ENCODE peak calls at places on chromosomes 1 and 21, in six cellular contexts. V, R, Z, J, S and U are unnamed samples.

GRCh38 chr1:204544321-204544720 is 28.1 kb downstream of the MDM4 start:
- DNase-seq in J (peak), S (peak), Z (no peak), V (no peak), R (peak), U (no peak)

GRCh38 chr1:27868932-27869718 is 3.2 kb upstream of the THEMIS2 start:
- DNase-seq in J (no peak), S (no peak), R (no peak), Z (no peak), V (no peak), U (no peak)

GRCh38 chr1:111768023-111768422 is 12.3 kb downstream of the DDX20 start:
- DNase-seq in V (no peak), J (no peak), R (no peak), Z (no peak), S (no peak), U (no peak)

GRCh38 chr1:101136739-101137138 is 100.1 kb upstream of the S1PR1 start:
- DNase-seq in S (peak), J (peak), R (peak), V (no peak), Z (no peak), U (no peak)

GRCh38 chr1:36134031-36134430 is 9.0 kb upstream of the COL8A2 start:
- DNase-seq in Z (no peak), V (no peak), S (no peak), J (no peak), R (no peak), U (no peak)

GRCh38 chr1:27504588-27505419 is 14.8 kb upstream of the WASF2 start:
- DNase-seq in R (peak), S (no peak), V (peak), J (peak), Z (peak), U (peak)

GRCh38 chr1:228358039-228358763 is 48.4 kb downstream of the TRIM11 start:
- DNase-seq in Z (no peak), S (peak), J (no peak), V (no peak), R (no peak), U (no peak)

GRCh38 chr1:223683586-223684487 is 18.3 kb upstream of the CAPN8 start:
- DNase-seq in Z (peak), J (peak), V (peak), R (peak), S (peak), U (peak)

GRCh38 chr1:189939967-189940366 is 537.7 kb downstream of the BRINP3 start:
- DNase-seq in Z (no peak), S (peak), J (peak), R (peak), V (no peak), U (no peak)

GRCh38 chr21:35375115-35375514 is 326.0 kb upstream of the RUNX1 start:
- DNase-seq in R (peak), Z (no peak), V (no peak), J (peak), S (peak), U (no peak)

GRCh38 chr21:33070921-33071877 is 1.3 kb downstream of the OLIG1 start:
- DNase-seq in S (no peak), J (no peak), Z (no peak), V (peak), R (peak), U (peak)

GRCh38 chr1:40094481-40095110 is 2.5 kb downstream of the PPT1 start:
- DNase-seq in J (no peak), V (no peak), R (no peak), Z (no peak), S (no peak), U (no peak)

GRCh38 chr1:23460519-23460918 is 23.5 kb downstream of the ASAP3 start:
- DNase-seq in S (peak), J (no peak), V (no peak), R (no peak), Z (no peak), U (no peak)
- H3K27ac ChIP-seq in S (no peak), J (no peak), V (no peak), R (no peak), Z (no peak), U (no peak)

GRCh38 chr21:43950936-43951335 is 61.2 kb upstream of the TRAPPC10 start:
- DNase-seq in Z (no peak), S (no peak), J (no peak), R (no peak), V (no peak), U (no peak)

GRCh38 chr21:43951911-43952703 is 60.0 kb upstream of the TRAPPC10 start:
- DNase-seq in S (no peak), V (no peak), Z (no peak), J (no peak), R (no peak), U (no peak)

GRCh38 chr21:43948740-43949498 is 63.2 kb upstream of the TRAPPC10 start:
- DNase-seq in S (no peak), J (no peak), Z (peak), V (no peak), R (no peak), U (no peak)

GRCh38 chr21:43949499-43950208 is 62.5 kb upstream of the TRAPPC10 start:
- DNase-seq in R (no peak), Z (peak), J (no peak), S (no peak), V (no peak), U (no peak)

DNA sequence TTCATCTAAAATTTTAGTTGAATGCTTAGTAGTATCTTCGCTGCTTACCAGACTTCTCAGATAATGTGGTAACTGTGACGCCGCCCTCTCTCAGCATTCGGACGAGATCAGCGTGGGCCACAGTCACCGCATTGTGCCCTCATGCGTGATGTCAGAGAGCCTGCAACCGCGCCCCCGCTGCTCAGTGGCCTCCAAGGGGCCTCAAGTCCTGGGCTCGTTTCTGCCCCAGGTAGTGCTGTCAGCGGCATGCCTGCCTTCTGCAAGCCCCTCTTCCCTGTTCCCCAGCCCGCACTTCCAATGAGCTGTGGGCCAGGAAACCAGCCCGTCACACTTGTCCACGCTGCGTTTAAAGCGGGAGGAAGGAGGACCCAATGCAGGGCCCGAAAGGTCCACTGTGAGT is 61.6 kb upstream of the TRAPPC10 start:
- DNase-seq in V (no peak), R (no peak), J (no peak), Z (no peak), S (no peak), U (no peak)
- H3K9ac ChIP-seq in V (no peak), R (no peak), J (no peak), Z (no peak), S (no peak), U (no peak)

GRCh38 chr21:38794978-38795377 is 10.8 kb upstream of the ETS2 start:
- DNase-seq in J (no peak), Z (no peak), S (no peak), R (no peak), V (no peak), U (no peak)
- TF ChIP-seq CTCF in J (no peak), Z (peak), S (no peak), R (no peak), V (no peak), U (peak)

GRCh38 chr1:105100102-105100501 is 1350.4 kb downstream of the AMY1C start:
- DNase-seq in Z (no peak), V (no peak), R (no peak), J (no peak), S (no peak), U (no peak)

DNA sequence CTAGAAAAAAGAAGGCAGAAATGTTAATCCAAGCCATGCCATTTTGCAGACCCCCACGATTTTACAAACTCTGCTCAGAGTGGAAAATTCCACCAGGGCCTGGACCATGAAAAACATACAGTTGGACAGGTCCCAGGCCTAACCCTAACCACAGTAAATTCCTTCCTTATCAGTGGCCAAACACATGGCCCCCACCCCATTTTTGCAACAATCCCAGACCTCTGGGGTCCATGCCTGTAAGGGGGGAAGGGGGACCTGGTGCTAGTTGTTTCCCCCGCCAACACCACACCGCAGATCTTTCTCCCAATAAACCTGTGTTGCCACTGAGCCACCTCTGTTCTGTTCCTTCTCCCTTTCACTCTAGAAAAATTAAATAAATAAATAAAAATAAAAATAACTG is 1352.7 kb downstream of the AMY1C start:
- DNase-seq in R (no peak), S (no peak), Z (peak), V (no peak), J (no peak), U (no peak)
- H3K27ac ChIP-seq in R (no peak), S (no peak), Z (no peak), V (no peak), J (no peak), U (no peak)

GRCh38 chr1:16441312-16441641 is 753 bp downstream of the NECAP2 start:
- DNase-seq in R (peak), Z (no peak), S (peak), J (no peak), V (no peak), U (no peak)

GRCh38 chr1:16442273-16442672 is 1.7 kb downstream of the NECAP2 start:
- DNase-seq in S (no peak), R (no peak), Z (no peak), V (no peak), J (no peak), U (no peak)

GRCh38 chr1:16445052-16445451 is 4.5 kb downstream of the NECAP2 start:
- DNase-seq in R (no peak), S (no peak), V (no peak), J (no peak), Z (peak), U (no peak)

GRCh38 chr1:16443975-16444745 is 3.6 kb downstream of the NECAP2 start:
- DNase-seq in R (no peak), S (no peak), Z (peak), J (no peak), V (no peak), U (no peak)

DNA sequence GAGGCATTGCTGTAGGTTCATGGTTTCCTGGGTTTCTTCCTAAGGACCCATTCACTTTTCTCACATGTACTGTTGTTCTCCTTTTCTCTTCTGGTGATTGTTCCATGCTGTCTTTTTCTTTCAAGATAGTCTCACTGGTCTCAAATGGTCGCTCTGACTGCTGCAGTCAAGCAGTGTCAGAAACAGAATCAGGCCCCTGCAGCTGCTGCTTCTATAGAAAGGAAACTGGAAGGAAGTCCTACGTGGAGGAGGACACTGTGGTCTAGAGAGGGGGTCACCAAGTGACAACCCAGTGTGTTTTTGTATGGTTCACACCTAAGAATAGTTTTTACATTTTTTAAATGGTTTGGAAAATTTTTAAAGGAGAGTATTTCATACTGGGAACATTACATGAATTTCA is 2.4 kb downstream of the NECAP2 start:
- DNase-seq in V (no peak), S (no peak), Z (peak), J (no peak), R (no peak), U (no peak)
- H3K9ac ChIP-seq in V (no peak), S (no peak), Z (peak), J (no peak), R (no peak), U (no peak)

GRCh38 chr1:15802234-15802965 is 5.0 kb downstream of the UQCRHL start:
- DNase-seq in Z (peak), V (no peak), S (peak), R (peak), J (peak), U (no peak)

GRCh38 chr1:15807121-15807520 is 328 bp downstream of the UQCRHL start:
- DNase-seq in S (no peak), V (no peak), J (no peak), Z (no peak), R (no peak), U (no peak)

GRCh38 chr1:15804060-15804459 is 3.4 kb downstream of the UQCRHL start:
- DNase-seq in R (no peak), S (no peak), V (no peak), J (no peak), Z (no peak), U (peak)

GRCh38 chr1:15799928-15800835 is 7.3 kb downstream of the UQCRHL start:
- DNase-seq in J (peak), R (peak), S (peak), V (peak), Z (peak), U (peak)

DNA sequence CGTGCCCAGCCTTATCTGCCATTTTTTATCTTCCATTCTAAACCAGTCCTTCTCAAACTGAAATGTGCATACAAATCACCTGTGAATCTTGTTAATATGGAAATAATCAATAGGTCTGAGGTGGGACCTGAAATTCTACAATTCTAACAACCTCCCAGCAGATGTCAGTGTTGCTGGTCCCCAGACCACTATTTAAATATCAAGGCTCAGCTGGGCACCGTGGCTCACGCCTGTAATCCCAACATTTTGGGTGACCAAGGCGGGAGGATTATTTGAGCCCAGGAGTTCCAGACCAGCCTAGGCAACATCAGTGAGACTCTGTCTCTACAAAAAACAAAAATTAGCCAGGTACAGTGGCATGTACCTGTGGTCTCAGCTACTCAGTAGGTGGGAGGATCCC is 4.1 kb downstream of the UQCRHL start:
- DNase-seq in R (no peak), J (peak), V (peak), Z (peak), S (peak), U (peak)
- TF ChIP-seq CTCF in R (peak), J (peak), V (peak), Z (peak), S (peak), U (peak)

GRCh38 chr1:3672971-3673361 is 20.6 kb downstream of the TP73 start:
- DNase-seq in Z (no peak), J (no peak), S (no peak), V (no peak), R (no peak), U (no peak)
- H3K27ac ChIP-seq in Z (no peak), J (no peak), S (no peak), V (no peak), R (no peak), U (no peak)